ENCODE peak calls at places on chromosome X, in four cellular contexts. Q, Y, E and T are unnamed samples.
A peak's percentile ranks its signal among the peaks of the same experiment; 100 is the strongest.

GRCh38 chrX:71366674-71367256 is 608 bp downstream of the TAF1 start:
- DNase-seq in Q (peak; percentile 27), Y (no peak), E (no peak), T (peak; percentile 9)

GRCh38 chrX:11267311-11267910 is 25.8 kb upstream of the AMELX start:
- DNase-seq in Q (no peak), Y (no peak), E (no peak), T (no peak)

GRCh38 chrX:53683556-53684414 is 2.7 kb downstream of the HUWE1 start:
- DNase-seq in Q (peak; percentile 95), Y (peak; percentile 93), E (peak; percentile 92), T (peak; percentile 93)

GRCh38 chrX:122517781-122518180 is 666.3 kb upstream of the GRIA3 start:
- DNase-seq in Q (no peak), Y (peak; percentile 29), E (no peak), T (no peak)

GRCh38 chrX:136880003-136880451 is 498 bp downstream of the RBMX start:
- DNase-seq in Q (peak; percentile 49), Y (no peak), E (peak; percentile 66), T (peak; percentile 24)

GRCh38 chrX:149950681-149951080 is 12.4 kb upstream of the EOLA2 start:
- DNase-seq in Q (peak; percentile 20), Y (peak; percentile 27), E (no peak), T (peak; percentile 16)

GRCh38 chrX:120282697-120283096 is 28.6 kb downstream of the TMEM255A start:
- DNase-seq in Q (no peak), Y (no peak), E (no peak), T (no peak)

GRCh38 chrX:17788439-17788838 is 51.1 kb downstream of the SCML1 start:
- DNase-seq in Q (peak; percentile 25), Y (peak; percentile 1), E (no peak), T (peak; percentile 37)

GRCh38 chrX:70132877-70133302 is 357 bp upstream of the IGBP1 start:
- DNase-seq in Q (no peak), Y (no peak), E (no peak), T (no peak)

GRCh38 chrX:43735957-43736356 is 79.9 kb downstream of the MAOA start:
- DNase-seq in Q (no peak), Y (no peak), E (no peak), T (no peak)

GRCh38 chrX:138011461-138011860 is 445.5 kb downstream of the ZIC3 start:
- DNase-seq in Q (no peak), Y (no peak), E (no peak), T (no peak)

GRCh38 chrX:40513012-40513411 is 67.8 kb upstream of the ATP6AP2 start:
- DNase-seq in Q (no peak), Y (no peak), E (no peak), T (no peak)

GRCh38 chrX:53184836-53185235 is 40.2 kb downstream of the KDM5C start:
- DNase-seq in Q (no peak), Y (peak; percentile 32), E (no peak), T (no peak)

GRCh38 chrX:110944793-110945466 is 149.3 kb upstream of the CHRDL1 start:
- DNase-seq in Q (no peak), Y (no peak), E (no peak), T (peak; percentile 7)

GRCh38 chrX:37541991-37542390 is 29.5 kb upstream of the LANCL3 start:
- DNase-seq in Q (no peak), Y (no peak), E (no peak), T (no peak)

GRCh38 chrX:123184199-123184857 is at the start of gene GRIA3:
- DNase-seq in Q (no peak), Y (no peak), E (no peak), T (no peak)

GRCh38 chrX:80807606-80808159 is 2.0 kb downstream of the BRWD3 start:
- DNase-seq in Q (no peak), Y (no peak), E (no peak), T (no peak)

GRCh38 chrX:73916931-73917657 is 354.1 kb downstream of the CHIC1 start:
- DNase-seq in Q (no peak), Y (peak; percentile 59), E (no peak), T (no peak)
- H3K4me3 ChIP-seq in Q (no peak overlapping the region), Y (no peak overlapping the region), E (no peak overlapping the region), T (no peak overlapping the region)

GRCh38 chrX:14359727-14360126 is 169.6 kb upstream of the GLRA2 start:
- DNase-seq in Q (no peak), Y (no peak), E (no peak), T (no peak)

GRCh38 chrX:14357314-14357713 is 172.0 kb upstream of the GLRA2 start:
- DNase-seq in Q (no peak), Y (no peak), E (no peak), T (no peak)

GRCh38 chrX:14354541-14354940 is 174.8 kb upstream of the GLRA2 start:
- DNase-seq in Q (no peak), Y (peak; percentile 32), E (no peak), T (no peak)

GRCh38 chrX:14359316-14359715 is 170.0 kb upstream of the GLRA2 start:
- DNase-seq in Q (no peak), Y (no peak), E (no peak), T (no peak)

GRCh38 chrX:14356401-14356800 is 172.9 kb upstream of the GLRA2 start:
- DNase-seq in Q (no peak), Y (peak; percentile 39), E (no peak), T (no peak)
- H3K27me3 ChIP-seq in Q (no peaks in the 10 kb centered on the region), Y (no peaks in the 10 kb centered on the region), E (no peaks in the 10 kb centered on the region), T (no peaks in the 10 kb centered on the region)

GRCh38 chrX:76802698-76803097 is 375.2 kb downstream of the MAGEE1 start:
- DNase-seq in Q (no peak), Y (no peak), E (no peak), T (no peak)
- H3K4me3 ChIP-seq in Q (no peak overlapping the region), Y (no peak overlapping the region), E (no peak overlapping the region), T (no peak overlapping the region)

GRCh38 chrX:151175283-151176062 is 911 bp upstream of the GPR50 start:
- DNase-seq in Q (no peak), Y (no peak), E (no peak), T (no peak)
- H3K27me3 ChIP-seq in Q (no peaks in the 10 kb centered on the region), Y (no peaks in the 10 kb centered on the region), E (peaks cover 8% of the 10 kb centered on the region), T (no peaks in the 10 kb centered on the region)

DNA sequence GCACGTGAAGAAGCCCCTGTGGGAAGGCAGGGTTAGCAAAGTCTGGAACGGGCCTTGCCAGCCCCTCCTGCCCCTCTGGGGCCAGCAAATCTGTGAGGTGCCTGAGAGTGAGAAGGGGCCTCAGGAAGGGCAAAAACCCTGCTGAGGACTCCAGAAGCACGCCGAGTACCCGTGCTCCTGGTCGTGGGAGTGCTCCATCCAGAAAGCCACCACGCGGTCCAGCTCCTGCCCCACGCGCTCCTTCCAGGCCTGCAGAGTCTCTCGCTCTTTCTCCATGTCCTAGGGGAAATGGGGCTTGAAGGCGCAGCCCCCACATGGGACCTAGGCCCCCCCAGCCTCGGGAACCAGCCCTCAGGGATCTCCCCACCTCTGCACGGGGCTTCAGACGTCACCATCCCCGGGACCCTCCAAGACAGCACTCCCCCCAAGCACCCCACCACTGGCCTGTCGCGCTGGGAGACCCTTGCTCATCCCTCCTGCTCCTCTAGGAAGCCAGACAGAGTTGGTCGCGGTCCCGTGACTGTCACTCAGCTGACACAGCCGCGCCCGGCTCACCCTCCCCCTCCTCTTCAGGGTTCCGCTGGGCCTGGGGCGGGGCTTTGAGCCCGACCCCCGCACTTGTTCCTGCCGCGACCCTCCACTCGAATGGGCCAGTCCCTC is at the start of gene RENBP:
- DNase-seq in Q (no peak), Y (no peak), E (peak; percentile 83), T (peak; percentile 70)
- H3K4me3 ChIP-seq in Q (peak within 1 kb of the TSS; percentile 48), Y (no peak within 1 kb of the TSS), E (peak within 1 kb of the TSS; percentile 59), T (peak within 1 kb of the TSS; percentile 47)

DNA sequence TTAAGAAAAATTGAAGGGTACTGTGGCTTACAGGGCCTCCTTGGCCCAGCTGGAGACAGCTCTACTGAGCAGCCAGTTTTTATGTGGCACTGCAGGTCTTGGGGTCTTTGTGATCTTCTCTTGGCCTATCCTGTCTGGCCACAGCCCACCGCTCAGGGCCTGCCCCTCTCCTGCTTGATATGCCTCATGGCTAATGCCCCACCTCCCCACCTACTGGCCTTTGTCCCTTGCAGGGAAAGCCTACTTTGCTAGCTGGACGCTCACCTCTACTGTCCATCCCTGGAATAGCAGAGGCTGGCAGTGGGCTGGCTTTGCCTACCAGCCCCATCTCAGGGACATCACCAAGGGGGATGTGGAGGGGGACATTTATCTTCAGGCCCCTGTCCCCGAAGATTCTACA is 134.1 kb downstream of the PJA1 start:
- DNase-seq in Q (no peak), Y (no peak), E (no peak), T (no peak)
- H3K27me3 ChIP-seq in Q (no peaks in the 10 kb centered on the region), Y (no peaks in the 10 kb centered on the region), E (no peaks in the 10 kb centered on the region), T (no peaks in the 10 kb centered on the region)

DNA sequence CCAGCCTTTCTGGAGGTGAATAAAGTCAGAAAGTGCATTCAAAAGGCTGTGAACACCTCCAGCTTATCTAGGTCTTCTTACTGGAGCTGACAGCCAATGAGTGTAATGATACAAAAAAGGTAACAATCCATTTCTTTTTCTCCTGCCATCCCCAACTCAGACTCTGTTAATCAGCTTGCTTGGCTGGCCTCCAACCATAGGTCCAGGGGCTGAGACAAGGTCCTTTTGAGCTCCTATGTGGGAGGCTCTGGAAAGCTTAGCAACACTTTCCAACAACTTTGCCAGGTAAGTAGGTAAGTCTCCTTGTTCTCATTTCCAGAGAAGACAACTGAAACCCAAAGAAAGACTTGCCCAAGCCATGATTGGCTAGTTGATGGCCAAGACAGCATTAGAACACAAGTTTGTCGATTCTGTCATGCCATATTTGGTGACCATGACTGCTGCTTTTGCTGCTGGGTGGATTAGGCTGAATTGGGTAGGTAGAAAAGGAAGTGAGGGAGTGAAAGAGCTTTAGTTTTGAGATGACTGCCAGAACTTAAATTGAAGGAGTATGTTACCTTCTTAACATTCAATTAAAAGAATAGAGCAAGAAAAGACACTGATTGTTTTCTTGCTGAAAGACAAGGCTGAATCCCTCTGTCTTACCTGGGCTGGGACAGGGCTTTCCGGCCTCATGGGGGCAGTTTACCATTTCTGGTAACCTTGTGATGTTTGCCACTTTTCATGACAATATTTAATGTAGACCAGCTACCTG is 22.8 kb downstream of the VSIG4 start:
- DNase-seq in Q (no peak), Y (no peak), E (no peak), T (no peak)
- H3K4me3 ChIP-seq in Q (no peak overlapping the region), Y (no peak overlapping the region), E (peak overlapping the region; percentile 54), T (no peak overlapping the region)

GRCh38 chrX:68881911-68882310 is 53.1 kb downstream of the EFNB1 start:
- DNase-seq in Q (no peak), Y (no peak), E (no peak), T (no peak)
- H3K27me3 ChIP-seq in Q (no peaks in the 10 kb centered on the region), Y (peaks cover 1% of the 10 kb centered on the region), E (no peaks in the 10 kb centered on the region), T (no peaks in the 10 kb centered on the region)

GRCh38 chrX:9343971-9344370 is 120.9 kb upstream of the TBL1X start:
- DNase-seq in Q (no peak), Y (no peak), E (no peak), T (no peak)

GRCh38 chrX:9339603-9340569 is 125.0 kb upstream of the TBL1X start:
- DNase-seq in Q (peak; percentile 55), Y (no peak), E (peak; percentile 61), T (peak; percentile 45)

GRCh38 chrX:9340619-9341304 is 124.1 kb upstream of the TBL1X start:
- DNase-seq in Q (peak; percentile 71), Y (no peak), E (no peak), T (peak; percentile 28)

GRCh38 chrX:9341305-9342201 is 123.3 kb upstream of the TBL1X start:
- DNase-seq in Q (peak; percentile 72), Y (no peak), E (peak; percentile 77), T (peak; percentile 22)

DNA sequence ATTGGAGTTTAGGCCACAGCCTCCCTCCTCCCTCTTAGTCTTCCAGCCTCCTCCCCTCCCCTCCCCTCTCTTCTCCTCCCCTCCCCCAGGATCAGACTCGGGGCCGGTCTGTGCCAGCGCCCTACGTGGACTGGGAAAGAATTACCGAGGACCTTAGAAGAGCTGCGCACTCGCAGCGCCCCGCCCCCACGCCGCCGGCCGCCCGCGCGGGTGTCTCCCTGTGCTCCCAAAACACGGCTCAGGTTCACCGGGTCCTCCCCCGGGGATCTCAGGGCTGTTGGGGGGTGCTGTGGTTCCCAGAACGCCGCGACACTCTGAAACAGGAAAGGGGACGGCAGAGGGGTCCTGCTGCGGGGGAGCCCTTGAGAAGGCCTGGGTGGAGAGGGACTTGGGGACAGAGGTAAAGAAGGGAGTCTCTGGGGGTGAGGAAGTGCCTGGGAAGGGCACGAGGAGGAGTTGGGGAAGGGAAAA is 122.2 kb upstream of the TBL1X start:
- DNase-seq in Q (peak; percentile 53), Y (no peak), E (peak; percentile 88), T (peak; percentile 77)
- H3K4me3 ChIP-seq in Q (peak overlapping the region; percentile 5), Y (no peak overlapping the region), E (peak overlapping the region; percentile 35), T (peak overlapping the region; percentile 43)